ENCODE peak calls at places on chromosomes 3 and 15, in six cellular contexts. One of them, this sample, is unnamed.

GRCh38 chr15:53586815-53587214 is 172.6 kb downstream of the WDR72 start:
- DNase-seq in AG09319: no peak
- DNase-seq in endothelial cell: peak
- DNase-seq in WERI-Rb-1: peak
- DNase-seq in heart left ventricle: no peak
- DNase-seq in A549: peak
- DNase-seq in this sample: no peak

GRCh38 chr3:27729748-27730611 is 7.9 kb upstream of the EOMES start:
- DNase-seq in A549: no peak
- DNase-seq in AG09319: no peak
- DNase-seq in heart left ventricle: no peak
- DNase-seq in endothelial cell: no peak
- DNase-seq in WERI-Rb-1: no peak
- DNase-seq in this sample: no peak

GRCh38 chr3:47416041-47416440 is 35.2 kb downstream of the PTPN23 start:
- DNase-seq in endothelial cell: no peak
- DNase-seq in A549: no peak
- DNase-seq in AG09319: no peak
- DNase-seq in heart left ventricle: no peak
- DNase-seq in WERI-Rb-1: peak
- DNase-seq in this sample: no peak

GRCh38 chr3:39317571-39318169 is 11.8 kb upstream of the CCR8 start:
- DNase-seq in WERI-Rb-1: no peak
- DNase-seq in heart left ventricle: no peak
- DNase-seq in endothelial cell: no peak
- DNase-seq in AG09319: no peak
- DNase-seq in A549: peak
- DNase-seq in this sample: no peak

GRCh38 chr15:37774961-37775360 is 159.5 kb upstream of the TMCO5A start:
- DNase-seq in endothelial cell: no peak
- DNase-seq in AG09319: no peak
- DNase-seq in A549: no peak
- DNase-seq in WERI-Rb-1: no peak
- DNase-seq in heart left ventricle: no peak
- DNase-seq in this sample: no peak

GRCh38 chr3:149529099-149529498 is 54.6 kb downstream of the TM4SF4 start:
- DNase-seq in endothelial cell: no peak
- DNase-seq in WERI-Rb-1: no peak
- DNase-seq in heart left ventricle: no peak
- DNase-seq in A549: no peak
- DNase-seq in AG09319: no peak
- DNase-seq in this sample: no peak

GRCh38 chr3:24202071-24202470 is 257.0 kb downstream of the NR1D2 start:
- DNase-seq in A549: no peak
- DNase-seq in endothelial cell: no peak
- DNase-seq in heart left ventricle: no peak
- DNase-seq in WERI-Rb-1: no peak
- DNase-seq in AG09319: peak
- DNase-seq in this sample: no peak

GRCh38 chr15:41698779-41699178 is 38.6 kb downstream of the MGA start:
- DNase-seq in endothelial cell: no peak
- DNase-seq in heart left ventricle: no peak
- DNase-seq in AG09319: no peak
- DNase-seq in A549: no peak
- DNase-seq in WERI-Rb-1: no peak
- DNase-seq in this sample: no peak

GRCh38 chr3:109334572-109334971 is 2.8 kb downstream of the DPPA4 start:
- DNase-seq in WERI-Rb-1: no peak
- DNase-seq in heart left ventricle: no peak
- DNase-seq in AG09319: no peak
- DNase-seq in endothelial cell: no peak
- DNase-seq in A549: no peak
- DNase-seq in this sample: no peak

DNA sequence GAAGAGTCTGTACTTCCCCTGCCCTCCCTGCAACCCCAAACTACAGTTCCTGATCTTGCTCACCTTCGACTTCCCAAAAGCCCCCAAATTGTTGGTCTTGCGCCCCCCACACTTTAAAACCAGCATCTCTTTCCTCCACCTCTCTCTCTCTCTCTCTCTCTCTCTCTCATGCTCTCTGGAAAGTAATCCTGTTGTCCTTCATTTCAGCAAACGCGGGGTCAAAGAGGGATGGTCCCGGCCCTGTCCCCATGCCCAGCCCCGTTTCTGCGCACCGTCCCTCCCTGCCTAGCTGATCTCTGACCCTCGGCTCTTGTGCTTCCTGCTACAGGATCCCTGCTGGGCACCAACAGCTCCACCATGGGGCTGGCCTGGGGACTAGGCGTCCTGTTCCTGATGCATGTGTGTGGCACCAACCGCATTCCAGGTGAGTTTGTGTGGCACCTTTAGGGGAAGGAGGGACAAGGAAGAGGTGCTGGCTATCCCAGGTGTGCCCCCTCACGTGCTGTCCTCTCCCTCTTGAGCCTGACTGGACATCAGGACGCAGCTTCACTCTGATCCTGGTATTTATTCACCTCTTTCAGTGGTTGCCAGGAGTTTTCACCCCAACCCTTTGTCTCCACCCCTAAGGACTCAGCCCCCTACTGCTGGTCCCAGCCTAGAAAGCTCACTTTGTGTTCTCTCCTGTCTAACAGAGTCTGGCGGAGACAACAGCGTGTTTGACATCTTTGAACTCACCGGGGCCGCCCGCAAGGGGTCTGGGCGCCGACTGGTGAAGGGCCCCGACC is 814 bp downstream of the THBS1 start:
- DNase-seq in endothelial cell: peak
- DNase-seq in WERI-Rb-1: peak
- DNase-seq in heart left ventricle: peak
- DNase-seq in A549: peak
- DNase-seq in AG09319: peak
- DNase-seq in this sample: no peak
- TF ChIP-seq CTCF in endothelial cell: no peak
- TF ChIP-seq CTCF in WERI-Rb-1: peak
- TF ChIP-seq CTCF in heart left ventricle: peak
- TF ChIP-seq CTCF in A549: peak
- TF ChIP-seq CTCF in AG09319: peak
- TF ChIP-seq CTCF in this sample: peak

GRCh38 chr15:94230436-94230885 is 900 bp upstream of the MCTP2 start:
- DNase-seq in AG09319: no peak
- DNase-seq in heart left ventricle: no peak
- DNase-seq in A549: no peak
- DNase-seq in WERI-Rb-1: no peak
- DNase-seq in endothelial cell: no peak
- DNase-seq in this sample: no peak

GRCh38 chr15:94232107-94232506 is 746 bp downstream of the MCTP2 start:
- DNase-seq in A549: no peak
- DNase-seq in heart left ventricle: no peak
- DNase-seq in endothelial cell: no peak
- DNase-seq in WERI-Rb-1: no peak
- DNase-seq in AG09319: no peak
- DNase-seq in this sample: no peak

GRCh38 chr15:94229591-94230365 is 1.6 kb upstream of the MCTP2 start:
- DNase-seq in endothelial cell: no peak
- DNase-seq in WERI-Rb-1: no peak
- DNase-seq in A549: no peak
- DNase-seq in heart left ventricle: no peak
- DNase-seq in AG09319: no peak
- DNase-seq in this sample: no peak

GRCh38 chr15:94231728-94232086 is 346 bp downstream of the MCTP2 start:
- DNase-seq in A549: no peak
- DNase-seq in AG09319: no peak
- DNase-seq in WERI-Rb-1: no peak
- DNase-seq in endothelial cell: peak
- DNase-seq in heart left ventricle: no peak
- DNase-seq in this sample: no peak

GRCh38 chr15:94230886-94231727 is at the start of gene MCTP2:
- DNase-seq in A549: peak
- DNase-seq in WERI-Rb-1: no peak
- DNase-seq in AG09319: no peak
- DNase-seq in endothelial cell: peak
- DNase-seq in heart left ventricle: peak
- DNase-seq in this sample: peak
- TF ChIP-seq CTCF in A549: no peak
- TF ChIP-seq CTCF in WERI-Rb-1: no peak
- TF ChIP-seq CTCF in AG09319: peak
- TF ChIP-seq CTCF in endothelial cell: no peak
- TF ChIP-seq CTCF in heart left ventricle: no peak
- TF ChIP-seq CTCF in this sample: peak

GRCh38 chr15:76285241-76285825 is 25.9 kb downstream of the ETFA start:
- DNase-seq in WERI-Rb-1: no peak
- DNase-seq in A549: peak
- DNase-seq in heart left ventricle: no peak
- DNase-seq in endothelial cell: peak
- DNase-seq in AG09319: no peak
- DNase-seq in this sample: no peak
- TF ChIP-seq CTCF in WERI-Rb-1: peak
- TF ChIP-seq CTCF in A549: peak
- TF ChIP-seq CTCF in heart left ventricle: peak
- TF ChIP-seq CTCF in endothelial cell: peak
- TF ChIP-seq CTCF in AG09319: peak
- TF ChIP-seq CTCF in this sample: peak

GRCh38 chr3:177050466-177051237 is 146.6 kb downstream of the TBL1XR1 start:
- DNase-seq in A549: peak
- DNase-seq in heart left ventricle: no peak
- DNase-seq in endothelial cell: no peak
- DNase-seq in AG09319: no peak
- DNase-seq in WERI-Rb-1: no peak
- DNase-seq in this sample: no peak
- TF ChIP-seq CTCF in A549: peak
- TF ChIP-seq CTCF in heart left ventricle: peak
- TF ChIP-seq CTCF in endothelial cell: peak
- TF ChIP-seq CTCF in AG09319: peak
- TF ChIP-seq CTCF in WERI-Rb-1: no peak
- TF ChIP-seq CTCF in this sample: peak

GRCh38 chr3:115913069-115913686 is 289.9 kb downstream of the GAP43 start:
- DNase-seq in heart left ventricle: no peak
- DNase-seq in A549: no peak
- DNase-seq in WERI-Rb-1: no peak
- DNase-seq in AG09319: no peak
- DNase-seq in endothelial cell: no peak
- DNase-seq in this sample: no peak
- TF ChIP-seq CTCF in heart left ventricle: no peak
- TF ChIP-seq CTCF in A549: peak
- TF ChIP-seq CTCF in WERI-Rb-1: peak
- TF ChIP-seq CTCF in AG09319: peak
- TF ChIP-seq CTCF in endothelial cell: peak
- TF ChIP-seq CTCF in this sample: peak

DNA sequence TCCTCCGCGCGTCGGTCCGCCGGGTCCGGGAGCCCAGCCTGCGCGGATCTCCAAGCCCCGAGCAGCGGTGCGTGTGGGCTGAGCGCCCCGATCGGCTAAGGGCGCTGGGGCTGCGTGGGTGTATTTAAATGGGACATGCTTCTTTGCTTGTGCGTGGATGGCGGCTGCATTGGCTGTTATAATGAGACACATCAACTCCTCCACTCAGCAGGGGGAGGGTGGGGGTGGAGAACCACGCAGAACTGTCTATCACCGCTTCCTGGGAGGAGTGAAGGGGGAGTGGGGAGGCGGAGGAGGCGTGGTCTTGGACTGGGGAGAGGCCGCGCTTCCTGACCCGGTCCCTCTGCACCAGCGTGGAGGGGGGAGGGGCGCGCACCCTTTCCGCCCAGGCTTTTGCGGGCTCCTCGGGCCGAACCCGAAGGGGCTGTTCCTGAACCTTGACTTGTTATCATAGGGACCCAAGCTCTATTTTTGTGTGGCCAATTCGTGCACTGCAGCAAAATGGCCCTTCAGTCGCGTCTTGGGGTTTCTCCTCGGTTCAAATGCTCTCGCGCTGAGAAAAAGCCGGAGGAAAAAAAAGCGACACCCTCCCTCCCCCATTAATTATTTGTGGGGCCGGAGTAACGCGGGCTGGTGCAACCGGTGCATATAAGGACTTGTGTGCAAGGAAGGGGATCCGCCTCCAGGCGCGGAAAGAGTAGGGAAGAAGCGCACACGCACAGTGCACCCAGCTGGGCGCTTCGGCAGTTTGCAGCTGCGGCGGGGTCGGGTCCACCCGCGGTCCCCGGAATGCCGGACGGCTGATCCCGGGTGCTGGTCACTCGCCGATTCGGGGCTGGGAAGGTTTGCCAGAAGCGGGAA is at the start of gene TNIK:
- DNase-seq in WERI-Rb-1: peak
- DNase-seq in heart left ventricle: peak
- DNase-seq in A549: peak
- DNase-seq in endothelial cell: peak
- DNase-seq in AG09319: peak
- DNase-seq in this sample: peak
- TF ChIP-seq CTCF in WERI-Rb-1: peak
- TF ChIP-seq CTCF in heart left ventricle: peak
- TF ChIP-seq CTCF in A549: no peak
- TF ChIP-seq CTCF in endothelial cell: peak
- TF ChIP-seq CTCF in AG09319: peak
- TF ChIP-seq CTCF in this sample: peak

DNA sequence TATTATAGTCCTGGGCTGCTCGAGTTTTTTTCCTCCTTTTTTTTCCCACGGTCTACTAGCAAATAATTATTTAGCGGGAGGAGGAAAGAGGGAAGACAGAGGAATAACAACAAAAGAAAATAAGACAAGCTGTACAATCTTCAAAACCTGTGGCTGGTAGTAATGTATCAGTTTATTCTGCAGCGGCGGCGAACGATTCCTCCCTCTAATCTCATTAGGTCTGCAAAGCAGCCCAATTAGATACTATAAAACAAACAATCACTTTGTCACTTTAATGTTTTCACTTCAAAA is 398 bp upstream of the TLE3 start:
- DNase-seq in WERI-Rb-1: no peak
- DNase-seq in heart left ventricle: no peak
- DNase-seq in endothelial cell: no peak
- DNase-seq in A549: no peak
- DNase-seq in AG09319: no peak
- DNase-seq in this sample: no peak
- TF ChIP-seq CTCF in WERI-Rb-1: no peak
- TF ChIP-seq CTCF in heart left ventricle: no peak
- TF ChIP-seq CTCF in endothelial cell: no peak
- TF ChIP-seq CTCF in A549: no peak
- TF ChIP-seq CTCF in AG09319: no peak
- TF ChIP-seq CTCF in this sample: peak

GRCh38 chr3:176663819-176664218 is 533.5 kb downstream of the TBL1XR1 start:
- DNase-seq in WERI-Rb-1: peak
- DNase-seq in AG09319: peak
- DNase-seq in endothelial cell: no peak
- DNase-seq in A549: peak
- DNase-seq in heart left ventricle: no peak
- DNase-seq in this sample: no peak
- TF ChIP-seq CTCF in WERI-Rb-1: no peak
- TF ChIP-seq CTCF in AG09319: peak
- TF ChIP-seq CTCF in endothelial cell: peak
- TF ChIP-seq CTCF in A549: peak
- TF ChIP-seq CTCF in heart left ventricle: peak
- TF ChIP-seq CTCF in this sample: peak

GRCh38 chr15:73239564-73240208 is 129.1 kb downstream of the HCN4 start:
- DNase-seq in heart left ventricle: no peak
- DNase-seq in A549: peak
- DNase-seq in AG09319: no peak
- DNase-seq in endothelial cell: no peak
- DNase-seq in WERI-Rb-1: peak
- DNase-seq in this sample: no peak
- TF ChIP-seq CTCF in heart left ventricle: no peak
- TF ChIP-seq CTCF in A549: peak
- TF ChIP-seq CTCF in AG09319: no peak
- TF ChIP-seq CTCF in endothelial cell: no peak
- TF ChIP-seq CTCF in WERI-Rb-1: peak
- TF ChIP-seq CTCF in this sample: peak

This sample was measured in type B pancreatic cell.